ENCODE peak calls at places on chromosomes 13 and 19, in six cellular contexts. W, Y, O, G, I and M are unnamed samples.

GRCh38 chr19:29878973-29879654 is 62.9 kb upstream of the URI1 start:
- DNase-seq in O (peak), G (no peak), Y (no peak), I (no peak), W (peak), M (no peak)

GRCh38 chr19:37930416-37930815 is 23.4 kb downstream of the SIPA1L3 start:
- DNase-seq in Y (peak), W (no peak), O (no peak), G (no peak), I (no peak), M (no peak)

GRCh38 chr19:18223860-18224524 is 2.2 kb downstream of the PDE4C start:
- DNase-seq in Y (peak), O (peak), G (peak), I (peak), W (no peak), M (no peak)

GRCh38 chr19:17125728-17126677 is 50.4 kb downstream of the MYO9B start:
- DNase-seq in G (no peak), W (no peak), O (peak), I (peak), Y (peak), M (peak)

GRCh38 chr13:34401741-34402140 is 540.3 kb upstream of the NBEA start:
- DNase-seq in W (no peak), I (no peak), G (no peak), O (no peak), Y (no peak), M (no peak)

GRCh38 chr19:49415102-49415809 is 8.0 kb downstream of the PTH2 start:
- DNase-seq in G (no peak), I (no peak), O (no peak), Y (no peak), W (no peak), M (no peak)

GRCh38 chr13:102620512-102620911 is 23.7 kb downstream of the TPP2 start:
- DNase-seq in G (no peak), Y (no peak), W (no peak), I (no peak), O (no peak), M (no peak)

GRCh38 chr19:12265921-12266704 is 28.6 kb downstream of the ZNF44 start:
- DNase-seq in I (no peak), W (no peak), G (no peak), Y (no peak), O (no peak), M (no peak)

GRCh38 chr13:65679240-65679639 is 1550.9 kb downstream of the PCDH9 start:
- DNase-seq in W (no peak), I (no peak), G (no peak), O (no peak), Y (no peak), M (no peak)

GRCh38 chr13:83955011-83955410 is 72.7 kb upstream of the SLITRK1 start:
- DNase-seq in G (no peak), O (no peak), Y (no peak), W (peak), I (no peak), M (no peak)

GRCh38 chr19:54533476-54533875 is 30.8 kb downstream of the LAIR2 start:
- DNase-seq in O (no peak), W (no peak), I (no peak), G (no peak), Y (no peak), M (no peak)

GRCh38 chr19:4130635-4131438 is 6.9 kb upstream of the MAP2K2 start:
- DNase-seq in I (no peak), G (no peak), Y (no peak), O (no peak), W (peak), M (no peak)

GRCh38 chr13:95355491-95355890 is 54.2 kb upstream of the ABCC4 start:
- DNase-seq in W (peak), I (no peak), Y (no peak), G (no peak), O (no peak), M (no peak)

GRCh38 chr13:110298566-110299321 is 8.2 kb downstream of the COL4A1 start:
- DNase-seq in W (no peak), O (peak), G (no peak), I (no peak), Y (no peak), M (no peak)

GRCh38 chr13:85040176-85040660 is 759.0 kb downstream of the SLITRK6 start:
- DNase-seq in G (no peak), I (no peak), O (no peak), Y (no peak), W (no peak), M (no peak)

GRCh38 chr13:40963927-40964326 is 55.2 kb downstream of the ELF1 start:
- DNase-seq in I (no peak), Y (no peak), O (no peak), G (no peak), W (peak), M (no peak)

GRCh38 chr13:95301135-95301946 is at the start of gene ABCC4:
- DNase-seq in I (peak), W (peak), O (peak), G (peak), Y (peak), M (peak)

GRCh38 chr19:14520543-14520942 is 2.3 kb upstream of the DNAJB1 start:
- DNase-seq in G (no peak), I (no peak), Y (no peak), W (no peak), O (no peak), M (no peak)

GRCh38 chr13:75803982-75804381 is 167.9 kb downstream of the LMO7 start:
- DNase-seq in Y (no peak), W (no peak), O (no peak), G (no peak), I (no peak), M (no peak)

GRCh38 chr13:75378301-75378700 is 103.7 kb downstream of the TBC1D4 start:
- DNase-seq in O (no peak), G (no peak), I (no peak), W (no peak), Y (no peak), M (no peak)

GRCh38 chr19:55679343-55680257 is 4.6 kb downstream of the EPN1 start:
- DNase-seq in O (no peak), I (no peak), W (peak), Y (no peak), G (no peak), M (no peak)

GRCh38 chr19:55677572-55678028 is 2.6 kb downstream of the EPN1 start:
- DNase-seq in Y (no peak), W (no peak), G (no peak), O (peak), I (peak), M (no peak)

GRCh38 chr19:55676384-55676783 is 1.4 kb downstream of the EPN1 start:
- DNase-seq in O (no peak), W (peak), I (no peak), Y (no peak), G (no peak), M (no peak)

GRCh38 chr19:55676889-55677505 is 2.0 kb downstream of the EPN1 start:
- DNase-seq in Y (no peak), G (no peak), I (no peak), W (peak), O (no peak), M (no peak)

DNA sequence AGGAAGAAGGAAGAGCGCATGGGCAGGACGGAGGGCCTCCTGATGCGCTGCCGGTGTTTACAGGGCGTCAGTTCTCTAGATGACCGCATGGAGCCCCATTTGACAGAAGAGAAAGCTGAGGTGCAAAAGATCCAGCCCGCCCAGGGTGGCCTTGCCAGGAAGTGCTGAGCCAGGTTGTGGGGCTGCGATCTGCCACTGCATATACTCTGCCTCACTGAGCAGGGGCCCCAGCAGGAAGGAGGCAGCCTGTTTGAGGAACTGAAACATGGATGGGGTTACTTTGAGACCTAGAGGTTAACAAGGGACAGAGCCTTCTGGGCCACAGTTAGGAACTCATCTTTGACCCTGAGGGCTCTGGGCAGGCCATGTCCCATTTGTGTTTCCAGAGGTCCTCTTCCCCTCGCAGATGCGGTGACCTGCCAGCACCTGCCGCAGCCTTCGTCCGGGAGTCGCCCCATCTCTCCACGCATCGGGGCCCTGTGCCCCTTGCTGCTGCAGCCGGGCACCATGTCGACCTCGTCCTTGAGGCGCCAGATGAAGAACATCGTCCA is 3.2 kb downstream of the EPN1 start:
- DNase-seq in I (peak), O (peak), W (no peak), Y (peak), G (no peak), M (peak)
- TF ChIP-seq CTCF in I (no peak), O (no peak), W (no peak), Y (no peak), G (no peak), M (no peak)

GRCh38 chr13:111344471-111345191 is 24.2 kb downstream of the TEX29 start:
- DNase-seq in W (peak), I (no peak), Y (peak), G (peak), O (no peak), M (no peak)
- TF ChIP-seq CTCF in W (peak), I (no peak), Y (peak), G (no peak), O (no peak), M (no peak)

DNA sequence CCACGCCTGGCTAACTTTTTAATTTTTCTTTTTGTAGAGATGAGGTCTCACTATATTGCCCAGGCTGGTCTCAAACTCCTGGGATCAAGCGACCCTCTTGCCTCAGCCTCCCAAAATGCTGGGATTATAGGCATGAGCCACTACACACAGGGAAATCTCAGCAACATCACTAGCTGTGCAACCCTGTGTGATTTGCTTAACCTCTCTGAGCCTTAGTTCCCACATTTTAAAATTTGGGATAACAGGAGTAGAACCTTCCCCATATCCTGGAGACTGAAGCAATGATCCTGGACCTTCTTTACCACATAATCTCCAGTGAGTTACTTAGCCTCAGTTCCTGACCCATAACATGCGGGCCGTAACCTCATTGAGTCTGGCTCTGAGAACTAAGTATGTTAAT is 139.1 kb downstream of the IER2 start:
- DNase-seq in W (no peak), I (no peak), Y (no peak), O (no peak), G (no peak), M (no peak)
- TF ChIP-seq CTCF in W (no peak), I (no peak), Y (no peak), O (no peak), G (no peak), M (no peak)

DNA sequence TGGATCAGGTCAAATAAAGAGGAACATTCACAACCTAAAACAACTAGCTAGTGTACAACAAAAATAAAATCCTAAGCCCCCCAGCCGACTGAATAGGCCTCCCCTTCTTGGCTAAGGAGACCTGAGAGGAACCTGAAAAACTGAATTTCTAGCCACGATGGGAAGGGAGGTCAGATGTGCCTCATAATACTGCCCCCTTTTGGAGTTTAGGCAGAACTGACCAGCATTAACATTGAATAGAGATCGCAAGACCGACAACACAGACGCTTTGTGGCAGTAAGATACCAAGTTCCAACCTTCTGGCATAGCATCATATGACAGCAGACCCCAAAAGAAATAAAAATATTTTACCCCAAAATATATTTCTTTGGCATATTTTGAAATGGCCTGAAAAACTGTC is 15.9 kb downstream of the CBY2 start:
- DNase-seq in Y (no peak), G (no peak), W (peak), I (no peak), O (no peak), M (no peak)
- TF ChIP-seq CTCF in Y (peak), G (peak), W (peak), I (peak), O (peak), M (no peak)

DNA sequence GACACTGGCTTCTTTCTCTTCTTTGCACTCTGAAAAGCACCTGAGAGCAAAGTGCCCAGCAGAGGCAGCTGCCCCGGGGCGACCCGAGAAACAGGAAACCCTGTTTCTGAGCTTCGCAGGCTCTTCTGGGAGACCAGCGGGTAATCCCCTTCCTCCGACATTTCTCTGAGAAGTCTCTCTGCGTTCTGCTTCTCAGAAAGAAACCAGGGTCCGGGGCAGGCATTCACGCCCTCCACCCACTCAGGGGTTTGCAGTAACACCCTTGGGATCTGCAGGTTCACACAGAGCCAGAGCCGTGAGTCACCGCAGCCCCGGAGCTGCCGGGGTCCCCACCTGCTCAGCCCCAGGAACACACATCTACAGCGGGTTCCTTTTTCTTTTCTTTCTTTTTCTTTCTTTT is 86.0 kb downstream of the GADD45B start:
- DNase-seq in G (no peak), I (peak), W (no peak), Y (no peak), O (peak), M (peak)
- TF ChIP-seq CTCF in G (no peak), I (no peak), W (no peak), Y (no peak), O (no peak), M (no peak)

GRCh38 chr19:6022570-6023049 is 44.7 kb upstream of the RANBP3 start:
- DNase-seq in O (no peak), W (no peak), Y (no peak), I (no peak), G (no peak), M (no peak)
- TF ChIP-seq CTCF in O (no peak), W (no peak), Y (peak), I (no peak), G (no peak), M (no peak)

GRCh38 chr13:43195551-43195950 is 172.2 kb downstream of the DNAJC15 start:
- DNase-seq in W (peak), I (no peak), Y (no peak), O (no peak), G (no peak), M (no peak)
- TF ChIP-seq CTCF in W (peak), I (no peak), Y (no peak), O (no peak), G (no peak), M (no peak)